ENCODE peak calls at places on chromosomes 4 and X, in seven cellular contexts. One of them, this sample, is unnamed.

GRCh38 chrX:102067966-102068723 is 57.3 kb upstream of the TCEAL2 start:
- DNase-seq in ovary: no peak
- DNase-seq in breast epithelium: no peak
- DNase-seq in osteoblast: peak; percentile 61
- DNase-seq in Peyer's patch: no peak
- DNase-seq in aorta: no peak
- DNase-seq in uterus: no peak
- DNase-seq in this sample: no peak

GRCh38 chr4:116551798-116552197 is 533.6 kb downstream of the TRAM1L1 start:
- DNase-seq in ovary: no peak
- DNase-seq in breast epithelium: no peak
- DNase-seq in osteoblast: no peak
- DNase-seq in Peyer's patch: no peak
- DNase-seq in aorta: no peak
- DNase-seq in uterus: no peak
- DNase-seq in this sample: no peak

GRCh38 chr4:152630361-152630760 is 49.4 kb downstream of the TMEM154 start:
- DNase-seq in ovary: no peak
- DNase-seq in breast epithelium: no peak
- DNase-seq in osteoblast: no peak
- DNase-seq in Peyer's patch: no peak
- DNase-seq in aorta: no peak
- DNase-seq in uterus: no peak
- DNase-seq in this sample: no peak

GRCh38 chr4:124321370-124321769 is 391.2 kb downstream of the ANKRD50 start:
- DNase-seq in ovary: no peak
- DNase-seq in breast epithelium: no peak
- DNase-seq in osteoblast: no peak
- DNase-seq in Peyer's patch: no peak
- DNase-seq in aorta: no peak
- DNase-seq in uterus: no peak
- DNase-seq in this sample: no peak

GRCh38 chr4:6968496-6968895 is 58.9 kb downstream of the TBC1D14 start:
- DNase-seq in ovary: no peak
- DNase-seq in breast epithelium: no peak
- DNase-seq in osteoblast: no peak
- DNase-seq in Peyer's patch: no peak
- DNase-seq in aorta: no peak
- DNase-seq in uterus: no peak
- DNase-seq in this sample: no peak

GRCh38 chrX:17601816-17602215 is 135.5 kb upstream of the SCML1 start:
- DNase-seq in ovary: no peak
- DNase-seq in breast epithelium: no peak
- DNase-seq in osteoblast: no peak
- DNase-seq in Peyer's patch: no peak
- DNase-seq in aorta: no peak
- DNase-seq in uterus: no peak
- DNase-seq in this sample: no peak

GRCh38 chr4:10461091-10461849 is 4.0 kb upstream of the ZNF518B start:
- DNase-seq in ovary: peak; percentile 33
- DNase-seq in breast epithelium: no peak
- DNase-seq in osteoblast: peak; percentile 97
- DNase-seq in Peyer's patch: peak; percentile 81
- DNase-seq in aorta: peak; percentile 67
- DNase-seq in uterus: peak; percentile 39
- DNase-seq in this sample: peak; percentile 38

GRCh38 chrX:38881727-38882126 is 80.5 kb downstream of the MID1IP1 start:
- DNase-seq in ovary: no peak
- DNase-seq in breast epithelium: no peak
- DNase-seq in osteoblast: peak; percentile 59
- DNase-seq in Peyer's patch: no peak
- DNase-seq in aorta: no peak
- DNase-seq in uterus: no peak
- DNase-seq in this sample: no peak

GRCh38 chr4:184748251-184748652 is 14.4 kb upstream of the CENPU start:
- DNase-seq in ovary: no peak
- DNase-seq in breast epithelium: peak; percentile 67
- DNase-seq in osteoblast: no peak
- DNase-seq in Peyer's patch: no peak
- DNase-seq in aorta: peak; percentile 61
- DNase-seq in uterus: no peak
- DNase-seq in this sample: no peak

GRCh38 chrX:119622356-119623232 is 16.4 kb upstream of the NKRF start:
- DNase-seq in ovary: no peak
- DNase-seq in breast epithelium: no peak
- DNase-seq in osteoblast: peak; percentile 73
- DNase-seq in Peyer's patch: no peak
- DNase-seq in aorta: peak; percentile 64
- DNase-seq in uterus: no peak
- DNase-seq in this sample: no peak

GRCh38 chrX:17032351-17032750 is 85.9 kb downstream of the REPS2 start:
- DNase-seq in ovary: no peak
- DNase-seq in breast epithelium: no peak
- DNase-seq in osteoblast: no peak
- DNase-seq in Peyer's patch: no peak
- DNase-seq in aorta: peak; percentile 50
- DNase-seq in uterus: peak; percentile 31
- DNase-seq in this sample: peak; percentile 41

GRCh38 chr4:119300072-119300387 is 21.9 kb downstream of the FABP2 start:
- DNase-seq in ovary: peak; percentile 44
- DNase-seq in breast epithelium: peak; percentile 50
- DNase-seq in osteoblast: peak; percentile 67
- DNase-seq in Peyer's patch: peak; percentile 70
- DNase-seq in aorta: peak; percentile 76
- DNase-seq in uterus: peak; percentile 37
- DNase-seq in this sample: peak; percentile 41

GRCh38 chrX:150806827-150807226 is 91.6 kb downstream of the CD99L2 start:
- DNase-seq in ovary: no peak
- DNase-seq in breast epithelium: no peak
- DNase-seq in osteoblast: no peak
- DNase-seq in Peyer's patch: no peak
- DNase-seq in aorta: no peak
- DNase-seq in uterus: no peak
- DNase-seq in this sample: no peak

GRCh38 chrX:30904632-30905031 is 15.6 kb upstream of the TAB3 start:
- DNase-seq in ovary: no peak
- DNase-seq in breast epithelium: peak; percentile 28
- DNase-seq in osteoblast: no peak
- DNase-seq in Peyer's patch: no peak
- DNase-seq in aorta: no peak
- DNase-seq in uterus: no peak
- DNase-seq in this sample: no peak

GRCh38 chr4:114658179-114658578 is 59.6 kb downstream of the UGT8 start:
- DNase-seq in ovary: no peak
- DNase-seq in breast epithelium: no peak
- DNase-seq in osteoblast: no peak
- DNase-seq in Peyer's patch: no peak
- DNase-seq in aorta: no peak
- DNase-seq in uterus: no peak
- DNase-seq in this sample: no peak

GRCh38 chr4:76689079-76689817 is 208.7 kb downstream of the SOWAHB start:
- DNase-seq in ovary: peak; percentile 45
- DNase-seq in breast epithelium: peak; percentile 34
- DNase-seq in osteoblast: peak; percentile 89
- DNase-seq in Peyer's patch: no peak
- DNase-seq in aorta: peak; percentile 65
- DNase-seq in uterus: peak; percentile 49
- DNase-seq in this sample: no peak

GRCh38 chr4:22895482-22895881 is 202.7 kb downstream of the GBA3 start:
- DNase-seq in ovary: no peak
- DNase-seq in breast epithelium: no peak
- DNase-seq in osteoblast: no peak
- DNase-seq in Peyer's patch: no peak
- DNase-seq in aorta: no peak
- DNase-seq in uterus: no peak
- DNase-seq in this sample: no peak

GRCh38 chr4:72971572-72971971 is 97.9 kb downstream of the COX18 start:
- DNase-seq in ovary: no peak
- DNase-seq in breast epithelium: no peak
- DNase-seq in osteoblast: no peak
- DNase-seq in Peyer's patch: no peak
- DNase-seq in aorta: no peak
- DNase-seq in uterus: no peak
- DNase-seq in this sample: no peak

GRCh38 chr4:98430708-98431403 is 169.7 kb downstream of the RAP1GDS1 start:
- DNase-seq in ovary: no peak
- DNase-seq in breast epithelium: no peak
- DNase-seq in osteoblast: peak; percentile 77
- DNase-seq in Peyer's patch: no peak
- DNase-seq in aorta: no peak
- DNase-seq in uterus: no peak
- DNase-seq in this sample: no peak

GRCh38 chrX:42362219-42362618 is 415.7 kb downstream of the PPP1R2C start:
- DNase-seq in ovary: no peak
- DNase-seq in breast epithelium: no peak
- DNase-seq in osteoblast: no peak
- DNase-seq in Peyer's patch: no peak
- DNase-seq in aorta: no peak
- DNase-seq in uterus: no peak
- DNase-seq in this sample: no peak

GRCh38 chr4:77800483-77801259 is 18.5 kb downstream of the CNOT6L start:
- DNase-seq in ovary: no peak
- DNase-seq in breast epithelium: no peak
- DNase-seq in osteoblast: no peak
- DNase-seq in Peyer's patch: no peak
- DNase-seq in aorta: no peak
- DNase-seq in uterus: no peak
- DNase-seq in this sample: no peak

DNA sequence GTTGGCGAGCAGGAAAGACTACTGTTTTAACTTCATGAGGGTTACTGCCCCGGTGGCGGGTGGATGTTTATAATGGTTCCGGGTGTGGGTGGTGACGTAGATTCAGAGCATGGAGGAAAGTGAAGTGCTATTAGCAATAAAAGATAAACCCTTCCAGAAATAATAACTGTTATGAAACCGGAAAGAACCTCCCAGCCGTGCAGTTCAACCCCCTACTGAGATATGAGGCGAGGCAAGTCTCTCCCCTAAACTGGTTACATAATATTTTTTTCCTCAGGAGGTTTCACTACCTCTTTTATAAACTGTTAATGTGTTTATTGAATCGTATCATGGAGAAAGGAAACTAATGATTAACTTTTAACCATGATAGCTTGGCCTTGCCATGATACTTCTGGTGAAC is 33.9 kb upstream of the STIM2 start:
- DNase-seq in ovary: peak; percentile 47
- DNase-seq in breast epithelium: no peak
- DNase-seq in osteoblast: no peak
- DNase-seq in Peyer's patch: peak; percentile 88
- DNase-seq in aorta: no peak
- DNase-seq in uterus: no peak
- DNase-seq in this sample: peak; percentile 29
- H3K4me1 ChIP-seq in ovary: peaks cover 4% of the 10 kb centered on the region
- H3K4me1 ChIP-seq in breast epithelium: no peaks in the 10 kb centered on the region
- H3K4me1 ChIP-seq in osteoblast: no peaks in the 10 kb centered on the region
- H3K4me1 ChIP-seq in Peyer's patch: peaks cover 9% of the 10 kb centered on the region
- H3K4me1 ChIP-seq in aorta: no peaks in the 10 kb centered on the region
- H3K4me1 ChIP-seq in uterus: no peaks in the 10 kb centered on the region
- H3K4me1 ChIP-seq in this sample: peaks cover 4% of the 10 kb centered on the region

GRCh38 chr4:122838034-122838433 is 11.4 kb downstream of the FGF2 start:
- DNase-seq in ovary: no peak
- DNase-seq in breast epithelium: no peak
- DNase-seq in osteoblast: peak; percentile 53
- DNase-seq in Peyer's patch: no peak
- DNase-seq in aorta: no peak
- DNase-seq in uterus: no peak
- DNase-seq in this sample: no peak
- H3K4me1 ChIP-seq in ovary: peaks cover 2% of the 10 kb centered on the region
- H3K4me1 ChIP-seq in breast epithelium: peaks cover 4% of the 10 kb centered on the region
- H3K4me1 ChIP-seq in osteoblast: peaks cover 65% of the 10 kb centered on the region
- H3K4me1 ChIP-seq in Peyer's patch: no peaks in the 10 kb centered on the region
- H3K4me1 ChIP-seq in aorta: peaks cover 16% of the 10 kb centered on the region
- H3K4me1 ChIP-seq in uterus: no peaks in the 10 kb centered on the region
- H3K4me1 ChIP-seq in this sample: peaks cover 4% of the 10 kb centered on the region

GRCh38 chr4:128455480-128455879 is 167.9 kb upstream of the PGRMC2 start:
- DNase-seq in ovary: no peak
- DNase-seq in breast epithelium: no peak
- DNase-seq in osteoblast: no peak
- DNase-seq in Peyer's patch: no peak
- DNase-seq in aorta: no peak
- DNase-seq in uterus: no peak
- DNase-seq in this sample: no peak

GRCh38 chr4:128452415-128452814 is 164.8 kb upstream of the PGRMC2 start:
- DNase-seq in ovary: no peak
- DNase-seq in breast epithelium: no peak
- DNase-seq in osteoblast: peak; percentile 17
- DNase-seq in Peyer's patch: no peak
- DNase-seq in aorta: no peak
- DNase-seq in uterus: no peak
- DNase-seq in this sample: no peak

GRCh38 chr4:128451270-128451905 is 163.8 kb upstream of the PGRMC2 start:
- DNase-seq in ovary: no peak
- DNase-seq in breast epithelium: no peak
- DNase-seq in osteoblast: peak; percentile 18
- DNase-seq in Peyer's patch: no peak
- DNase-seq in aorta: no peak
- DNase-seq in uterus: no peak
- DNase-seq in this sample: no peak

GRCh38 chr4:128454281-128455075 is 166.9 kb upstream of the PGRMC2 start:
- DNase-seq in ovary: peak; percentile 83
- DNase-seq in breast epithelium: peak; percentile 76
- DNase-seq in osteoblast: peak; percentile 95
- DNase-seq in Peyer's patch: peak; percentile 85
- DNase-seq in aorta: peak; percentile 84
- DNase-seq in uterus: peak; percentile 87
- DNase-seq in this sample: peak; percentile 83

DNA sequence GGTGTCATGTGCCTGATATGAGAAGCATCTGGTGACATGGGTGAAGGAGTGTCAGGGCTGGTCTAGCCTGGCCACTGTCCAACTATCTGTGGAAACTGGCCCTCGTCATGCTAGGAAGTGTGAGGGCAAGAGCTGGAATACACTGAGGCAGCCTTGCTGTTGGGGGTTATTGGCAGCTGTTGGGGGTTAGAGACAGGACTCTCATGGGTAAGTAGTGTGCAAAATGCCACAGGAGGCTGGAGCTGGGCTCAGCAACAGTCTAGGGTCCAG is 167.4 kb upstream of the PGRMC2 start:
- DNase-seq in ovary: peak; percentile 23
- DNase-seq in breast epithelium: no peak
- DNase-seq in osteoblast: no peak
- DNase-seq in Peyer's patch: no peak
- DNase-seq in aorta: no peak
- DNase-seq in uterus: no peak
- DNase-seq in this sample: no peak
- H3K4me1 ChIP-seq in ovary: no peaks in the 10 kb centered on the region
- H3K4me1 ChIP-seq in breast epithelium: no peaks in the 10 kb centered on the region
- H3K4me1 ChIP-seq in osteoblast: peaks cover 48% of the 10 kb centered on the region
- H3K4me1 ChIP-seq in Peyer's patch: no peaks in the 10 kb centered on the region
- H3K4me1 ChIP-seq in aorta: no peaks in the 10 kb centered on the region
- H3K4me1 ChIP-seq in uterus: no peaks in the 10 kb centered on the region
- H3K4me1 ChIP-seq in this sample: no peaks in the 10 kb centered on the region

DNA sequence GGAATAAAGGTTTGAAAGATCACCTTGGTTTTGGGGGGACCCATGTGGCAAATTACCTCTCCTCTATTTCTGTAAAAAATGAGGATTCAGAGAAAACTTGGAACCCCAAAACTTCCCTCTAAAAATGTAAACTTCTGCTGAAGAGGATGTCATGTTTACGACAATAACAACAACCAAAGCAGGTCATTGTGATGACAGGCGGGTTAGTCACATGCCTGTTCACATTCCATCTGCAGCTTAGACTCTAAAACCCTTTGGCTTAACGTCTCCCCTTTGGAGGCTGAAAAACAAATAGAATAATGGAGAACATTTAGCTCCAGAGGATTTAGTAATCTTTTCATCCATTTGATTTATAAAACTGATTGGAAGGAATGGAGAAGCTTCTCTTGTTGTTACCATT is 75.0 kb upstream of the FAM9C start:
- DNase-seq in ovary: no peak
- DNase-seq in breast epithelium: no peak
- DNase-seq in osteoblast: no peak
- DNase-seq in Peyer's patch: no peak
- DNase-seq in aorta: no peak
- DNase-seq in uterus: no peak
- DNase-seq in this sample: no peak
- H3K4me1 ChIP-seq in ovary: peaks cover 1% of the 10 kb centered on the region
- H3K4me1 ChIP-seq in breast epithelium: no peaks in the 10 kb centered on the region
- H3K4me1 ChIP-seq in osteoblast: peaks cover 29% of the 10 kb centered on the region
- H3K4me1 ChIP-seq in Peyer's patch: no peaks in the 10 kb centered on the region
- H3K4me1 ChIP-seq in aorta: no peaks in the 10 kb centered on the region
- H3K4me1 ChIP-seq in uterus: peaks cover 3% of the 10 kb centered on the region
- H3K4me1 ChIP-seq in this sample: peaks cover 4% of the 10 kb centered on the region